ENCODE peak calls at places on chromosome 1, in nine cellular contexts. F is hepatocyte, Z is heart left ventricle, E is ascending aorta, L is spleen, N is endothelial cell of umbilical vein, D is aorta, G is DND-41, Y is IMR-90. P is an unnamed sample. For H3K4me1, the result is how much of the 10 kb centered on the place peaks cover.

GRCh38 chr1:215488850-215489249 is 78.3 kb upstream of the KCTD3 start:
- DNase-seq in F (no peak), Z (no peak), E (no peak), L (no peak), N (no peak), D (no peak), G (no peak), Y (no peak), P (no peak)

GRCh38 chr1:39047374-39048229 is 21.5 kb downstream of the NDUFS5 start:
- DNase-seq in F (peak), Z (peak), E (no peak), L (no peak), N (peak), D (peak), G (peak), Y (peak), P (peak)

GRCh38 chr1:166167395-166167922 is 658 bp upstream of the FAM78B start:
- DNase-seq in F (no peak), Z (no peak), E (no peak), L (no peak), N (peak), D (no peak), G (no peak), Y (no peak), P (no peak)

GRCh38 chr1:215418876-215419442 is 148.1 kb upstream of the KCTD3 start:
- DNase-seq in F (no peak), Z (no peak), E (no peak), L (no peak), N (peak), D (no peak), G (no peak), Y (no peak), P (no peak)

GRCh38 chr1:23922321-23922943 is 9.3 kb upstream of the CNR2 start:
- DNase-seq in F (no peak), Z (no peak), E (no peak), L (no peak), N (no peak), D (no peak), G (no peak), Y (no peak), P (no peak)

GRCh38 chr1:221736714-221737113 is 5.2 kb downstream of the DUSP10 start:
- DNase-seq in F (no peak), Z (no peak), E (no peak), L (no peak), N (no peak), D (no peak), G (no peak), Y (no peak), P (no peak)

GRCh38 chr1:239308701-239309333 is 77.6 kb upstream of the CHRM3 start:
- DNase-seq in F (peak), Z (no peak), E (no peak), L (no peak), N (no peak), D (peak), G (peak), Y (no peak), P (peak)

GRCh38 chr1:228341450-228341813 is 65.2 kb downstream of the TRIM11 start:
- DNase-seq in F (no peak), Z (no peak), E (no peak), L (peak), N (no peak), D (peak), G (no peak), Y (no peak), P (no peak)

GRCh38 chr1:155801149-155801548 is 55.9 kb downstream of the GON4L start:
- DNase-seq in F (no peak), Z (no peak), E (no peak), L (no peak), N (peak), D (no peak), G (no peak), Y (peak), P (no peak)

GRCh38 chr1:24021403-24022266 is 41.5 kb upstream of the SRSF10 start:
- DNase-seq in F (peak), Z (peak), E (no peak), L (no peak), N (no peak), D (no peak), G (no peak), Y (no peak), P (no peak)

GRCh38 chr1:230112782-230113181 is 45.7 kb downstream of the GALNT2 start:
- DNase-seq in F (no peak), Z (no peak), E (no peak), L (no peak), N (no peak), D (no peak), G (no peak), Y (no peak), P (no peak)
- H3K4me1 ChIP-seq in F (under half), Z (under half), E (under half), L (under half), N (under half), D (under half), G (half or more), Y (under half), P (under half)

GRCh38 chr1:229624521-229624905 is 1.4 kb downstream of the TAF5L start:
- DNase-seq in F (no peak), Z (no peak), E (no peak), L (no peak), N (no peak), D (no peak), G (no peak), Y (no peak), P (no peak)

GRCh38 chr1:229621663-229622062 is 4.3 kb downstream of the TAF5L start:
- DNase-seq in F (no peak), Z (no peak), E (no peak), L (no peak), N (no peak), D (no peak), G (no peak), Y (peak), P (no peak)

GRCh38 chr1:229624906-229625871 is 733 bp downstream of the TAF5L start:
- DNase-seq in F (peak), Z (peak), E (no peak), L (peak), N (peak), D (peak), G (peak), Y (peak), P (peak)

GRCh38 chr1:229623838-229624237 is 2.1 kb downstream of the TAF5L start:
- DNase-seq in F (no peak), Z (no peak), E (no peak), L (no peak), N (no peak), D (no peak), G (no peak), Y (no peak), P (no peak)

DNA sequence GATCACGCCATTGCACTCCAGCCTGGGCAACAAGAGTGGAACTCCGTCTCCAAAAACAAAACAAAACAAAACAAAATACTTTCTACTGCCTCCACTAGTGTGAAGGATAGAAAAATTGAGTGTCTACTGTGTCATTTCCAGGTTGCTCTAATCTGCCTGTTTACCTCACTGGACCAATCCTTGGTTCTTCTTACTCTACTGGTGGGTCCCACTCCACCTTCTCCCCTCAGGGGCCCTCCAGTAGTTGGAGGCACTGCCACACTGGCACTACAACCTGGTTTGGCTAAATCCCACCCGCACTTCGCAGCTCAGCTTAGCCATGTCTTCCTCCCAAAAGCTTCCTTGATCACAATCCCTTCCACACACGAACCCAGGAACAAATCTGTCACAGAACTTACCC is 2.7 kb downstream of the TAF5L start:
- DNase-seq in F (no peak), Z (no peak), E (no peak), L (no peak), N (no peak), D (no peak), G (no peak), Y (no peak), P (no peak)
- H3K4me1 ChIP-seq in F (under half), Z (half or more), E (under half), L (under half), N (under half), D (under half), G (under half), Y (under half), P (under half)

DNA sequence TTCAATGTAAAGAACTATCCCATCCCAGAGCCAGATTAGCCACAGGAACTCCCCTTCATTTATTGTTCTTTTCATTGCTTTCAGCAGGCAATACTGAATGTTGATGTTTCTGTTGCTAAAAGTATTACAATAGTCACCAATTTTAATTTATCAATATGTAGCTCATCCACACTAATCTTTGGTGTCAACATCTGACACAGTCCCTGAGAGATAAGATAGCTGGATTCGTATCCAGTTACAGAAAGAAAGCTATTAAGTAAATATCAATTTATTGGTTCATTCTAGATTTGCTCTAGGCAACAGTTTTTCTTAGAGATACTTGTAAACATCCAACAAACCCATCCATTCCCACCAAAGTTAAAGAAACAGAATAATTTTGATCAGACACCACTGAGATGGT is 4.7 kb downstream of the ADSS2 start:
- DNase-seq in F (no peak), Z (no peak), E (no peak), L (no peak), N (no peak), D (no peak), G (no peak), Y (no peak), P (no peak)
- H3K4me1 ChIP-seq in F (under half), Z (under half), E (under half), L (half or more), N (half or more), D (under half), G (under half), Y (under half), P (under half)

DNA sequence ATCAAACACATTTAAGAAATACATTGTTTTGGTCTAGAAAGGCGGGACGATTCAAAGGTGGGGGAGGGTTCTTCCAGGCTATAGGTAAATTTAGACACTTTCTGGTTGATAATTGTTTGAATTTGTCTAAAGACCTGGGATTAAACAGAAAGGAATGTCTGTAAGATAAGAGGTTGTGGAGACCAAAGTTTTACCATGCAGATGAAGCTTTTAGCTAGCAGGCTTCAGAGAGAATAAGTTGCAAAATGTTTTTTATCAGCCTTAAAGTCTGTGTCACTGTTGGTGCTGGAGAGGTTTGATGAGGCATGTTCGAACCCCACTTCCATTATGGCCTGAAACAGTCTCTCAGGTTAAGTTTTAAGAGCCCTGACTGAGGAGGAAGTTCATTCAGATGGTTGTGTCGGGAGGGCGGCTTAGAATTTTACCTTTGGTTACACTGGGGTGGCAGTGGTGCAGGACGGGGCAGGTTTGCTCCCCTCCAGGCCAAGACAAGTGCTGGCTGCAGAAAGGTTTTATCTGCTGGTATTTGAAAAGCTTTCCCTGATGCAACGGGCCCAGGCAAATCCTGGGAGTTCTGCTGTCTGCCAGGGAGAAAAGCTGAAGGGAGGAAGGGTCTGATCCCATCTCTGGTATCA is 16.0 kb upstream of the SLC2A5 start:
- DNase-seq in F (no peak), Z (no peak), E (no peak), L (no peak), N (no peak), D (no peak), G (no peak), Y (no peak), P (no peak)
- H3K4me1 ChIP-seq in F (under half), Z (under half), E (under half), L (under half), N (under half), D (under half), G (under half), Y (under half), P (under half)

GRCh38 chr1:199149591-199149990 is 510.8 kb downstream of the PTPRC start:
- DNase-seq in F (no peak), Z (no peak), E (no peak), L (no peak), N (no peak), D (no peak), G (no peak), Y (no peak), P (no peak)
- H3K4me1 ChIP-seq in F (under half), Z (under half), E (under half), L (under half), N (under half), D (under half), G (under half), Y (under half), P (under half)

GRCh38 chr1:206676499-206676898 is 8.2 kb upstream of the MAPKAPK2 start:
- DNase-seq in F (no peak), Z (no peak), E (no peak), L (no peak), N (no peak), D (no peak), G (no peak), Y (no peak), P (no peak)
- H3K4me1 ChIP-seq in F (under half), Z (under half), E (under half), L (under half), N (under half), D (under half), G (under half), Y (under half), P (half or more)

GRCh38 chr1:2248127-2248826 is 20.2 kb downstream of the SKI start:
- DNase-seq in F (peak), Z (no peak), E (no peak), L (peak), N (no peak), D (no peak), G (no peak), Y (no peak), P (no peak)
- H3K4me1 ChIP-seq in F (half or more), Z (half or more), E (under half), L (half or more), N (under half), D (under half), G (under half), Y (under half), P (under half)

DNA sequence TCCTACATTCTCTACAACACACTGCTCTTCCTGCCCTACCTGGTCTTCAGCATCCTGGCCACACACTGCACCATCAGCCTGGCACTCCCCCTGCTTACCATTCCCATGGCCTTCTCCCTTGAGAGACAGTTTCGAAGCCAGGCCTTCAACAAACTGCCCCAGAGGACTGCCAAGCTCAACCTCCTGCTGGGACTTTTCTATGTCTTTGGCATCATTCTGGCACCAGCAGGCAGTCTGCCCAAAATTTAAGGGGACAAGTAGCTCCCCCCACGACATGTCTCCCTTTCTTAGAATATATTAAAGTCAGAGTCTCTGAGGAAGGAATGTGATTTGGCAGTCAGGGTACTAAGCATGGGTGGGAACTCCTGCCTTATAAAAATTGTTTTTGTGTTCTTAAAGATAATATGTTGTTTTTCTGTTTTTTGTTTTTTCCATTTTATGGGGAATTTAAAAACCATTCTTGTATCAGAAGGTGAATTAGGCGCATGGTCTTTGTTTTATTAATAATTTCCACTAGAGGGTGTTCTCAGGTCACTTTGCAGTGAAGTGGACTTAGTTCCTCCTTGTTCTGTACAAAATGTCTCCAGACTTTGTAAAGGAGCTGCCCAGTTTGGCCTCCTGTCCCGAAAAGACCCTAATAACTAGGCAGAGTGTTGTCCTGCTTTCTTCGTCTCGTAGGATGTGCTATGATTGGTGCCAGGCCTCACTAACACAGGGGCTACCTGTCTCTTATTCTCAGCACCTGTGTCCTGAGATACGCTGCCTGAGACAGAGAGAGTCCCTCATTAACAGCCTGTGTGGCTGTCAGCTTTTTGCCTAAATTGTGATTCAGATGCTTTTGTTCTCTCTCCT is 13.1 kb downstream of the UBIAD1 start:
- DNase-seq in F (no peak), Z (no peak), E (no peak), L (no peak), N (peak), D (no peak), G (no peak), Y (peak), P (peak)
- H3K4me1 ChIP-seq in F (under half), Z (under half), E (under half), L (under half), N (under half), D (under half), G (under half), Y (under half), P (under half)

DNA sequence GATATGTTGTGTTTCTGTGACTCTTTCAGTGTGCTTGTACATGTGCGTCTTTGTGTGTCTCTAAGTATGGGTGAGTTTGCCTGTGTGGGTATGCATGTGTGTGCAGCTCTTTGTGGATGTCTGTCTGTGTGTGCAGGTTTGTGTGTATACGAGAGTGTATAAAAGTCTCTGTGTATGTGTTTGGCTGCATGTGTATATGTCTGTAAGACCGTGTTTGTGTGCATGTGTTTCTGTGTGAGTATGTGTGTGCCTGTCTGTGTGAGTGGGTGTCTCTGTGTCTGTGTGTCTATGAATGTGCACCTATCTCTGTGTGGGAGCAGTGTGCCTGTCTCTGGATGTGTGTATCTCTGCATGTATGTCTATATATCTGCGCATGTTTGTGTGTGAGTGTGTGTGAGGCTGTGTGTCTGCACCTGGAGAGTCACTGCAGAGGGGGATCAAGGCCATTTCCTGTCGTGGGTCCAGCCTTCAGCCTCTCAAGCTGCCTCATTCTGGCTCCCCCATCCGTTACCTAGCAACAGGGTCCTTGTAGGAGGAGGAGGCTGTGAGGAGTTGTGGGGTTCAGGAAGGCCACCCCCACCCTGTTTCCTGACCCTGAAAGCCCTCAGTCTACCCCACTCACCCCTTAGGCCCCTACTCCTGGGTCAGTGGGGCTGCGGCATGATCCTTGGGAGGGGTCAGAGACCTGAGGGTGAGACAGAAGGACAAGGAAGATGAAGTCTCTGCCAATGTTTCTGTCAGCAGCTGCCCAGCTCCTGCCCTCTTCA is 10.3 kb downstream of the FGR start:
- DNase-seq in F (no peak), Z (no peak), E (no peak), L (no peak), N (peak), D (no peak), G (peak), Y (no peak), P (peak)
- H3K4me1 ChIP-seq in F (under half), Z (under half), E (under half), L (half or more), N (under half), D (under half), G (half or more), Y (under half), P (half or more)

GRCh38 chr1:170711682-170712081 is 47.8 kb downstream of the PRRX1 start:
- DNase-seq in F (no peak), Z (no peak), E (no peak), L (no peak), N (no peak), D (no peak), G (no peak), Y (peak), P (no peak)
- H3K4me1 ChIP-seq in F (under half), Z (under half), E (under half), L (under half), N (under half), D (under half), G (under half), Y (under half), P (under half)